ENCODE peak calls at places on chromosomes 1 and 21, in nine cellular contexts. R, K, U, Z, T, D, C, N and H are unnamed samples.

GRCh38 chr1:225508538-225509375 is 80.9 kb upstream of the LBR start:
- DNase-seq in R (no peak), K (peak), U (peak), Z (peak), T (no peak), D (peak), C (peak), N (no peak), H (peak)

GRCh38 chr1:206909167-206909882 is 12.1 kb downstream of the IL24 start:
- DNase-seq in R (peak), K (no peak), U (peak), Z (peak), T (peak), D (peak), C (peak), N (peak), H (peak)

GRCh38 chr1:37478451-37478871 is 4.1 kb downstream of the ZC3H12A start:
- DNase-seq in R (no peak), K (peak), U (peak), Z (peak), T (no peak), D (no peak), C (peak), N (no peak), H (peak)

GRCh38 chr1:222464841-222465210 is 83.1 kb downstream of the HHIPL2 start:
- DNase-seq in R (peak), K (peak), U (peak), Z (peak), T (peak), D (no peak), C (peak), N (peak), H (peak)

GRCh38 chr1:208105756-208106155 is 138.4 kb downstream of the PLXNA2 start:
- DNase-seq in R (no peak), K (no peak), U (no peak), Z (no peak), T (no peak), D (no peak), C (no peak), N (no peak), H (no peak)

GRCh38 chr1:205633421-205633976 is 1.7 kb upstream of the ELK4 start:
- DNase-seq in R (no peak), K (peak), U (no peak), Z (peak), T (no peak), D (no peak), C (no peak), N (no peak), H (no peak)

GRCh38 chr1:44405041-44405803 is at the start of gene RNF220:
- DNase-seq in R (peak), K (peak), U (peak), Z (peak), T (no peak), D (peak), C (peak), N (peak), H (peak)

GRCh38 chr1:15393475-15394260 is 16.0 kb upstream of the EFHD2 start:
- DNase-seq in R (no peak), K (no peak), U (no peak), Z (no peak), T (no peak), D (no peak), C (no peak), N (no peak), H (no peak)

GRCh38 chr1:45485949-45486348 is 5.0 kb downstream of the TESK2 start:
- DNase-seq in R (no peak), K (no peak), U (no peak), Z (no peak), T (no peak), D (no peak), C (no peak), N (no peak), H (no peak)

GRCh38 chr1:220369511-220369910 is 97.3 kb upstream of the RAB3GAP2 start:
- DNase-seq in R (no peak), K (no peak), U (no peak), Z (no peak), T (no peak), D (no peak), C (no peak), N (no peak), H (no peak)

GRCh38 chr1:183023146-183023600 is at the start of gene LAMC1:
- DNase-seq in R (peak), K (peak), U (peak), Z (peak), T (peak), D (peak), C (peak), N (peak), H (peak)

GRCh38 chr1:165914136-165914798 is 86.9 kb downstream of the UCK2 start:
- DNase-seq in R (peak), K (peak), U (peak), Z (peak), T (no peak), D (peak), C (peak), N (peak), H (peak)

GRCh38 chr1:35931424-35932157 is 686 bp downstream of the AGO3 start:
- DNase-seq in R (peak), K (no peak), U (peak), Z (peak), T (peak), D (no peak), C (no peak), N (no peak), H (peak)

GRCh38 chr1:98797506-98797905 is 136.0 kb downstream of the SNX7 start:
- DNase-seq in R (no peak), K (no peak), U (no peak), Z (no peak), T (no peak), D (no peak), C (no peak), N (no peak), H (no peak)

GRCh38 chr1:85656256-85656655 is 52.0 kb downstream of the ZNHIT6 start:
- DNase-seq in R (no peak), K (no peak), U (no peak), Z (peak), T (no peak), D (no peak), C (no peak), N (no peak), H (no peak)

GRCh38 chr1:240241278-240241677 is 149.6 kb downstream of the FMN2 start:
- DNase-seq in R (no peak), K (no peak), U (no peak), Z (no peak), T (no peak), D (no peak), C (no peak), N (no peak), H (no peak)

GRCh38 chr1:172748201-172748600 is 89.3 kb downstream of the FASLG start:
- DNase-seq in R (no peak), K (no peak), U (no peak), Z (no peak), T (no peak), D (no peak), C (no peak), N (no peak), H (no peak)

GRCh38 chr1:205488074-205488723 is 16.3 kb upstream of the CDK18 start:
- DNase-seq in R (peak), K (peak), U (peak), Z (peak), T (no peak), D (peak), C (peak), N (peak), H (peak)

GRCh38 chr1:215710340-215710971 is 143.4 kb downstream of the KCTD3 start:
- DNase-seq in R (peak), K (peak), U (no peak), Z (peak), T (no peak), D (no peak), C (peak), N (peak), H (peak)

GRCh38 chr21:46063734-46064680 is 33.9 kb upstream of the COL6A2 start:
- DNase-seq in R (no peak), K (no peak), U (peak), Z (no peak), T (peak), D (no peak), C (no peak), N (no peak), H (no peak)

GRCh38 chr1:185694081-185694480 is 40.1 kb upstream of the HMCN1 start:
- DNase-seq in R (no peak), K (no peak), U (no peak), Z (no peak), T (no peak), D (no peak), C (peak), N (no peak), H (no peak)

GRCh38 chr1:201299968-201300367 is 16.7 kb downstream of the PKP1 start:
- DNase-seq in R (no peak), K (no peak), U (peak), Z (peak), T (no peak), D (peak), C (no peak), N (no peak), H (peak)

GRCh38 chr1:79044974-79045650 is 38.6 kb upstream of the ADGRL4 start:
- DNase-seq in R (peak), K (no peak), U (no peak), Z (no peak), T (no peak), D (no peak), C (no peak), N (peak), H (no peak)

GRCh38 chr1:159746676-159747075 is 32.3 kb upstream of the CRP start:
- DNase-seq in R (no peak), K (no peak), U (no peak), Z (no peak), T (no peak), D (no peak), C (no peak), N (no peak), H (no peak)

GRCh38 chr1:116504308-116505156 is 66.3 kb downstream of the CD58 start:
- DNase-seq in R (no peak), K (peak), U (peak), Z (peak), T (no peak), D (peak), C (peak), N (no peak), H (peak)

GRCh38 chr1:224203243-224204016 is 20.4 kb downstream of the DEGS1 start:
- DNase-seq in R (peak), K (peak), U (peak), Z (peak), T (no peak), D (peak), C (no peak), N (no peak), H (peak)

GRCh38 chr1:87766737-87767136 is 438.1 kb downstream of the LMO4 start:
- DNase-seq in R (no peak), K (peak), U (no peak), Z (peak), T (no peak), D (peak), C (no peak), N (no peak), H (peak)

GRCh38 chr1:205239078-205239477 is 11.3 kb downstream of the TMCC2 start:
- DNase-seq in R (no peak), K (no peak), U (peak), Z (no peak), T (no peak), D (no peak), C (no peak), N (no peak), H (no peak)

GRCh38 chr1:181251713-181252075 is 163.2 kb downstream of the IER5 start:
- DNase-seq in R (no peak), K (no peak), U (no peak), Z (no peak), T (no peak), D (no peak), C (no peak), N (no peak), H (no peak)

GRCh38 chr1:184456189-184456588 is 69.4 kb downstream of the C1orf21 start:
- DNase-seq in R (no peak), K (no peak), U (no peak), Z (no peak), T (no peak), D (no peak), C (no peak), N (no peak), H (no peak)

GRCh38 chr21:17371470-17371869 is 141.4 kb upstream of the CXADR start:
- DNase-seq in R (no peak), K (peak), U (no peak), Z (peak), T (no peak), D (no peak), C (no peak), N (no peak), H (no peak)

GRCh38 chr1:18200136-18200717 is 92.6 kb downstream of the IGSF21 start:
- DNase-seq in R (no peak), K (no peak), U (no peak), Z (no peak), T (no peak), D (no peak), C (no peak), N (no peak), H (no peak)
- TF ChIP-seq CTCF in R (no peak), K (no peak), U (no peak), Z (peak), T (no peak), D (no peak), C (no peak), N (peak), H (no peak)

DNA sequence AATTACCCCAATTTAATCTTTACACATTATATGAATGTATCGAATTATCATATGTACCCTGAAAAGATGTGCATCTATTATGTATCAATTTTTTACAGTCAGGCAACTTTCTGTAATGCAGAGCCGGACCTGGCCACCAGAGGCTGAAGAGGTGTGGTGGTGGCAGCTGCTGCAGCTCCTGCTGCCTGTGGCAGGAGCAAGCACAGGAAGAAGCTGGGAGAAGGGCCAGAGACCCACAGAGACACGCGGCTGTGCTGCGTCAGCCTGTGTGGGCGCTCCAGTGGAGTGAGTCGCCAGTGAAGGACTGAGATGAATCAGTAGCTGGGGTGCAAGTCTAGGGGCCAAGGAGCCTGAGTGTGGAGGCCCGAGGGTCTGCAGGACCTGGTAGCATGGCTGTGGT is 74.3 kb upstream of the COG2 start:
- DNase-seq in R (no peak), K (no peak), U (peak), Z (peak), T (no peak), D (peak), C (peak), N (no peak), H (peak)
- TF ChIP-seq CTCF in R (peak), K (no peak), U (peak), Z (peak), T (no peak), D (no peak), C (peak), N (no peak), H (peak)

DNA sequence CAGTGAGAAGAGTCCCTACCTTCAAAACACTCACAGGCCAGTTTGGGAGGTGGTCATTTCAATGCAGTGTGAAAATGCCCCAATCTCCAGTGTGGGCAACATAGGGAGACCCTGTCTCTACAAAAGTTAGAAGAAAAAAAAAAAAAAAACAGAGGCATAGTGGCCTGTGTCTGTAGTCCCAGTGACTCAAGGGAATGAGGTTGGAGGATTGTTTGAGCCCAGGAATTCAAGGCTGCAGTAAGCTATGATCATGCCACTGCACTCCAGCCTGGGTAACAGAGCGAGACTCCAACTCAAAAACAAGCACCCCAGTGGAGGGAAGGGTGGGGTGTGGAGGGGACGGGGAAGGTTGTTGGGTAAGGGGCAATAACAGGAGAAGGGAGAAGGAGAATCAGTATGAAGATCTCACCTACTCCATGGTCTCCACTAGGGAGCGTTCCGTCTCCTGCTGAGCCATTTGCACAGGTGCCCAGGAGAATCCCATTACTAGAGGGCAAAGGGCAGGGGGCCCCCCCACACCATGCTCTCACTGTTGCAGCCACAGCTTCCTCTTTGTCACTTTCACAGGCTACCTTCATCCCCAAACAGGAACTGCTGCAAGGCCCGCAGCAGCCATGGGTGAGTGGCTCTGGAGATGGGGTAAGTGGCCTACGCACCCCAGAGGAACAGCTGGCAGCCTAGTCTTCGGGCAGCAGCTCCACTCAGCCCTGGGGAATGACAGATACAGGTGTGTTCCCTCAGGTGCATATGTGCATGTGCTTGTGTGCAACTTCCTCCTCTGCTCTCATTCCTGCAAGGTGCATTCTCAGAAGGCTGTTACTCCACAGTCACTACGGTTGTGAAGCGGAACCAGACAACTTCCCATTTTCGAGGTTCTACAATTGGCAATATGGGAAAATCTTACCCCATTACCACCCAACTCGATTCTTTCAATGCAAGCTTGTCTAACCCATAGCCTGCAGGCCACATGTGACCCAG is 87.9 kb upstream of the LYST start:
- DNase-seq in R (peak), K (peak), U (no peak), Z (no peak), T (no peak), D (no peak), C (peak), N (no peak), H (no peak)
- TF ChIP-seq CTCF in R (no peak), K (no peak), U (no peak), Z (no peak), T (no peak), D (no peak), C (no peak), N (no peak), H (no peak)

GRCh38 chr21:36260802-36261201 is 59.2 kb upstream of the MORC3 start:
- DNase-seq in R (no peak), K (no peak), U (no peak), Z (no peak), T (no peak), D (no peak), C (no peak), N (no peak), H (no peak)

GRCh38 chr21:36263797-36264196 is 56.2 kb upstream of the MORC3 start:
- DNase-seq in R (no peak), K (no peak), U (no peak), Z (no peak), T (no peak), D (no peak), C (no peak), N (no peak), H (no peak)

GRCh38 chr21:36257657-36258056 is 62.3 kb upstream of the MORC3 start:
- DNase-seq in R (no peak), K (no peak), U (no peak), Z (no peak), T (no peak), D (no peak), C (no peak), N (no peak), H (no peak)

GRCh38 chr21:36261459-36261858 is 58.5 kb upstream of the MORC3 start:
- DNase-seq in R (no peak), K (no peak), U (no peak), Z (no peak), T (no peak), D (no peak), C (no peak), N (no peak), H (no peak)

DNA sequence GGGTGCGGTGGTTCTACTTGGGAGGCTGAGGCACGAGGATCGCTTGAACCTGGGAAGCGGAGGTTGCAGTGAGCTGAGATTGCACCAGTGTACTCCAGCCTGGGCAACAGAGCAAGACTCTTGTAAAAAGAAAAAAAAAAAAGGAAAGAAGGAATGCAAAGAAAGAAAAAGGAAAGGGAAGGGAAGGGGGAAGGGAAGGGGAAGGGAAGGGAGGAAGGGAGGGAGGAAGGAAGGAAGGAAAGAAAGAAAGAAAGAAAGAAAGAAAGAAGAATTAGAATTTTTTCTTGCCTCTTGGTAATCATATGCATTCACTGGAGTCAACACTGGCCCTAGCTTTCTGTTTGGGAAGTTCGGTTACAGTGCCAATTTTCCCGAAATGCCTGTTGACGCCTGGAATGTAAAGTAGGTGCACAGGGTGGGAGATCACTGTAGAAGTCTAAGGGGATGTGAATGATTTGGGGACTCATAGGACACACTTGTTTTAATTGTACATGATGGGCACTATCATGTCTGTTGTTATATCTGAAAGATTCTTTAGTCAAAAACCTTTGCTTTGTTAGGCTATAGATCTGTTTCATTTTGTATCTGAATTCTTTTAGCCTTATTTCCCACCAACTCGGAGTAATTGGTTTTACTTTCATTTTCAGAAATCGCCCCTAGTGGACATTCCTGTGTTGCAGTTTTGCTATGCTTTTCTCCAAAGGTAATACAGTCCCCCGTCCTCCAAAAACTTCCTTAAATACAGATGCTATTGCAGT is 59.8 kb upstream of the MORC3 start:
- DNase-seq in R (no peak), K (peak), U (peak), Z (peak), T (no peak), D (peak), C (peak), N (peak), H (peak)
- TF ChIP-seq CTCF in R (peak), K (peak), U (peak), Z (peak), T (peak), D (peak), C (peak), N (peak), H (peak)